ENCODE peak calls at places on chromosomes 7 and 10, in six cellular contexts. E is SK-N-DZ, X is lower lobe of right lung, V is DMS153, B is NCI-H1092, T is NCI-H2171 treated with DMSO at 0.1 percent for 48 hours. F is an unnamed sample.

GRCh38 chr10:70166394-70166793 is 3.9 kb downstream of the SAR1A start:
- DNase-seq in E (no peak), B (no peak), X (no peak), V (no peak), T (no peak), F (no peak)

GRCh38 chr10:101014966-101015581 is 15.5 kb downstream of the LZTS2 start:
- DNase-seq in X (no peak), E (no peak), T (no peak), V (no peak), B (no peak), F (no peak)

GRCh38 chr7:51182767-51183166 is 133.8 kb downstream of the COBL start:
- DNase-seq in T (no peak), E (no peak), X (no peak), B (no peak), V (no peak), F (no peak)

GRCh38 chr10:96168546-96168945 is 38.4 kb downstream of the ZNF518A start:
- DNase-seq in E (no peak), X (no peak), V (no peak), T (no peak), B (no peak), F (no peak)

GRCh38 chr10:52879181-52879607 is 106.6 kb upstream of the MBL2 start:
- DNase-seq in E (no peak), B (no peak), X (no peak), T (no peak), V (no peak), F (no peak)

GRCh38 chr10:29841724-29842649 is 207.2 kb upstream of the SVIL start:
- DNase-seq in X (peak), B (peak), E (peak), T (peak), V (peak), F (no peak)

GRCh38 chr7:55020481-55020871 is 1.7 kb downstream of the EGFR start:
- DNase-seq in B (no peak), E (no peak), X (peak), V (no peak), T (no peak), F (no peak)

GRCh38 chr10:102419561-102420442 is 834 bp upstream of the FBXL15 start:
- DNase-seq in E (peak), V (peak), B (peak), X (no peak), T (peak), F (no peak)

GRCh38 chr7:109984726-109985125 is 1106.2 kb upstream of the LRRN3 start:
- DNase-seq in T (no peak), X (no peak), E (no peak), B (no peak), V (no peak), F (no peak)

GRCh38 chr10:133528845-133529575 is 1.8 kb downstream of the CYP2E1 start:
- DNase-seq in T (no peak), V (peak), E (peak), B (no peak), X (no peak), F (no peak)

GRCh38 chr10:119049361-119049760 is 19.8 kb downstream of the NANOS1 start:
- DNase-seq in E (no peak), B (no peak), V (no peak), T (no peak), X (no peak), F (no peak)

GRCh38 chr7:54960517-54960916 is 58.3 kb upstream of the EGFR start:
- DNase-seq in B (no peak), T (no peak), V (no peak), E (no peak), X (no peak), F (no peak)

GRCh38 chr10:103111031-103111917 is 81.8 kb downstream of the NT5C2 start:
- DNase-seq in B (no peak), X (no peak), E (no peak), T (no peak), V (no peak), F (no peak)

GRCh38 chr10:72309290-72310240 is 35.8 kb downstream of the DDIT4 start:
- DNase-seq in X (no peak), V (peak), E (no peak), B (no peak), T (no peak), F (no peak)

GRCh38 chr7:40186586-40186985 is 51.8 kb downstream of the SUGCT start:
- DNase-seq in E (no peak), T (no peak), B (no peak), X (no peak), V (no peak), F (no peak)

GRCh38 chr10:89207801-89208551 is 859 bp upstream of the CH25H start:
- DNase-seq in E (no peak), V (no peak), X (peak), B (no peak), T (no peak), F (no peak)

GRCh38 chr10:48612241-48612943 is 7.5 kb upstream of the ARHGAP22 start:
- DNase-seq in T (no peak), X (no peak), V (no peak), B (no peak), E (no peak), F (no peak)

GRCh38 chr7:142338633-142339501 is 81.0 kb upstream of the PRSS58 start:
- DNase-seq in B (peak), V (no peak), E (peak), X (no peak), T (peak), F (no peak)

GRCh38 chr10:36057180-36057579 is 415.1 kb upstream of the FZD8 start:
- DNase-seq in T (no peak), B (no peak), X (no peak), V (no peak), E (no peak), F (no peak)

GRCh38 chr10:34721201-34721840 is 93.8 kb downstream of the PARD3 start:
- DNase-seq in B (no peak), T (no peak), E (no peak), X (no peak), V (no peak), F (no peak)